ENCODE peak calls at places on chromosomes 7 and 10, in four cellular contexts. H, M, Z and P are unnamed samples.

GRCh38 chr10:131691481-131692090 is 209.2 kb upstream of the PPP2R2D start:
- DNase-seq in H (no peak), M (no peak), Z (no peak), P (no peak)

GRCh38 chr10:124465003-124465776 is 3.6 kb downstream of the LHPP start:
- DNase-seq in H (no peak), M (no peak), Z (no peak), P (no peak)

GRCh38 chr10:45209888-45210287 is 105.5 kb downstream of the OR13A1 start:
- DNase-seq in H (no peak), M (no peak), Z (no peak), P (no peak)

GRCh38 chr10:101453791-101454718 is 100.1 kb downstream of the BTRC start:
- DNase-seq in H (no peak), M (no peak), Z (no peak), P (no peak)

GRCh38 chr7:141071260-141071854 is 2.5 kb upstream of the TMEM178B start:
- DNase-seq in H (no peak), M (no peak), Z (no peak), P (peak)

GRCh38 chr7:99375070-99375807 is 709 bp downstream of the ARPC1B start:
- DNase-seq in H (peak), M (peak), Z (peak), P (no peak)

GRCh38 chr10:3784510-3785250 is at the start of gene KLF6:
- DNase-seq in H (no peak), M (no peak), Z (no peak), P (no peak)

GRCh38 chr10:11684717-11685645 is 57.2 kb upstream of the ECHDC3 start:
- DNase-seq in H (peak), M (peak), Z (peak), P (peak)

GRCh38 chr7:32890553-32891045 is 961 bp downstream of the KBTBD2 start:
- DNase-seq in H (peak), M (peak), Z (peak), P (peak)

GRCh38 chr10:21720090-21720489 is 186.1 kb downstream of the MLLT10 start:
- DNase-seq in H (no peak), M (no peak), Z (no peak), P (no peak)

GRCh38 chr10:103712898-103713498 is 142.4 kb downstream of the SH3PXD2A start:
- DNase-seq in H (peak), M (peak), Z (peak), P (peak)

GRCh38 chr10:11218395-11218794 is 200.7 kb downstream of the CELF2 start:
- DNase-seq in H (no peak), M (no peak), Z (no peak), P (no peak)

GRCh38 chr10:92290076-92290836 is 622 bp downstream of the CPEB3 start:
- DNase-seq in H (peak), M (peak), Z (peak), P (peak)

GRCh38 chr10:1117651-1118050 is 61.5 kb downstream of the WDR37 start:
- DNase-seq in H (no peak), M (no peak), Z (no peak), P (no peak)

GRCh38 chr7:116952640-116953371 is 495 bp upstream of the ST7 start:
- DNase-seq in H (peak), M (peak), Z (no peak), P (peak)

GRCh38 chr7:82699773-82700186 is 256.2 kb upstream of the CACNA2D1 start:
- DNase-seq in H (peak), M (no peak), Z (no peak), P (peak)

GRCh38 chr7:38222481-38223096 is 44.5 kb downstream of the STARD3NL start:
- DNase-seq in H (no peak), M (peak), Z (no peak), P (peak)

GRCh38 chr10:49227406-49227805 is 39.2 kb upstream of the TMEM273 start:
- DNase-seq in H (no peak), M (no peak), Z (no peak), P (no peak)

GRCh38 chr10:89346264-89346971 is 18.6 kb downstream of the IFIT3 start:
- DNase-seq in H (no peak), M (no peak), Z (no peak), P (no peak)

GRCh38 chr10:1093696-1094095 is 37.5 kb downstream of the WDR37 start:
- DNase-seq in H (no peak), M (no peak), Z (no peak), P (no peak)

GRCh38 chr7:88218836-88219605 is 817 bp downstream of the SRI start:
- DNase-seq in H (peak), M (peak), Z (peak), P (no peak)

GRCh38 chr7:99794585-99795502 is 10.9 kb upstream of the CYP3A4 start:
- DNase-seq in H (no peak), M (no peak), Z (no peak), P (no peak)

GRCh38 chr10:62047960-62048383 is 146.5 kb downstream of the ARID5B start:
- DNase-seq in H (peak), M (no peak), Z (no peak), P (no peak)

GRCh38 chr10:84341538-84341856 is 13.1 kb downstream of the CCSER2 start:
- DNase-seq in H (no peak), M (no peak), Z (no peak), P (no peak)

GRCh38 chr10:75613685-75614587 is 182.5 kb downstream of the LRMDA start:
- DNase-seq in H (no peak), M (peak), Z (no peak), P (no peak)

GRCh38 chr10:88493676-88494483 is 89.2 kb downstream of the RNLS start:
- DNase-seq in H (no peak), M (no peak), Z (no peak), P (no peak)

GRCh38 chr7:40057292-40057691 is 77.1 kb downstream of the MPLKIP start:
- DNase-seq in H (peak), M (no peak), Z (no peak), P (no peak)

GRCh38 chr10:130430291-130430690 is 294.1 kb downstream of the GLRX3 start:
- DNase-seq in H (no peak), M (no peak), Z (no peak), P (no peak)

GRCh38 chr10:108360187-108360586 is 1195.7 kb upstream of the SORCS1 start:
- DNase-seq in H (no peak), M (no peak), Z (no peak), P (no peak)

GRCh38 chr7:50614721-50615518 is 49.7 kb upstream of the DDC start:
- DNase-seq in H (peak), M (no peak), Z (no peak), P (no peak)

GRCh38 chr10:86368046-86368445 is 1.5 kb upstream of the GRID1 start:
- DNase-seq in H (no peak), M (no peak), Z (no peak), P (no peak)

GRCh38 chr7:157625973-157626790 is 289.4 kb downstream of the DNAJB6 start:
- DNase-seq in H (no peak), M (no peak), Z (no peak), P (no peak)

GRCh38 chr10:73744690-73744994 is 470 bp downstream of the SEC24C start:
- DNase-seq in H (peak), M (peak), Z (peak), P (no peak)

GRCh38 chr7:115005942-115006341 is 84.0 kb downstream of the MDFIC start:
- DNase-seq in H (no peak), M (no peak), Z (no peak), P (no peak)

GRCh38 chr7:102432476-102433318 is 678 bp upstream of the ORAI2 start:
- DNase-seq in H (no peak), M (no peak), Z (no peak), P (no peak)

GRCh38 chr10:103514244-103514643 is 20.7 kb downstream of the NEURL1 start:
- DNase-seq in H (no peak), M (no peak), Z (no peak), P (no peak)

GRCh38 chr10:34380816-34381215 is 434.3 kb downstream of the PARD3 start:
- DNase-seq in H (no peak), M (no peak), Z (no peak), P (no peak)

GRCh38 chr10:21208666-21209316 is 311.7 kb upstream of the NEBL start:
- DNase-seq in H (no peak), M (no peak), Z (no peak), P (no peak)

GRCh38 chr7:151313857-151314256 is 27.8 kb upstream of the NUB1 start:
- DNase-seq in H (no peak), M (no peak), Z (no peak), P (no peak)

GRCh38 chr10:93872776-93873175 is 21.0 kb upstream of the SLC35G1 start:
- DNase-seq in H (no peak), M (no peak), Z (no peak), P (no peak)